ENCODE peak calls at places on chromosome 1, in seven cellular contexts. One of them, this sample, is unnamed.

GRCh38 chr1:78102082-78102481 is 56.3 kb downstream of the GIPC2 start:
- DNase-seq in T-helper 1 cell: no peak
- DNase-seq in body of pancreas: no peak
- DNase-seq in activated T-cell treated with anti-CD3 and anti-CD28 coated beads for 1 hour: no peak
- DNase-seq in astrocyte of the hippocampus: peak
- DNase-seq in HFFc6: peak
- DNase-seq in heart left ventricle: no peak
- DNase-seq in this sample: no peak

GRCh38 chr1:246506440-246506784 is 667 bp downstream of the SMYD3 start:
- DNase-seq in T-helper 1 cell: no peak
- DNase-seq in astrocyte of the hippocampus: no peak
- DNase-seq in heart left ventricle: no peak
- DNase-seq in HFFc6: no peak
- DNase-seq in body of pancreas: no peak
- DNase-seq in activated T-cell treated with anti-CD3 and anti-CD28 coated beads for 1 hour: no peak
- DNase-seq in this sample: no peak

GRCh38 chr1:3545363-3546047 is 65.8 kb downstream of the MEGF6 start:
- DNase-seq in HFFc6: no peak
- DNase-seq in T-helper 1 cell: no peak
- DNase-seq in astrocyte of the hippocampus: no peak
- DNase-seq in activated T-cell treated with anti-CD3 and anti-CD28 coated beads for 1 hour: no peak
- DNase-seq in body of pancreas: no peak
- DNase-seq in heart left ventricle: no peak
- DNase-seq in this sample: no peak

GRCh38 chr1:52792002-52792401 is 50.6 kb upstream of the ZYG11A start:
- DNase-seq in T-helper 1 cell: no peak
- DNase-seq in activated T-cell treated with anti-CD3 and anti-CD28 coated beads for 1 hour: no peak
- DNase-seq in astrocyte of the hippocampus: peak
- DNase-seq in heart left ventricle: no peak
- DNase-seq in body of pancreas: no peak
- DNase-seq in HFFc6: no peak
- DNase-seq in this sample: no peak

GRCh38 chr1:113048064-113048463 is 24.9 kb upstream of the LRIG2 start:
- DNase-seq in heart left ventricle: no peak
- DNase-seq in body of pancreas: no peak
- DNase-seq in activated T-cell treated with anti-CD3 and anti-CD28 coated beads for 1 hour: no peak
- DNase-seq in HFFc6: no peak
- DNase-seq in T-helper 1 cell: no peak
- DNase-seq in astrocyte of the hippocampus: no peak
- DNase-seq in this sample: no peak

GRCh38 chr1:12572506-12572905 is 45.5 kb downstream of the DHRS3 start:
- DNase-seq in astrocyte of the hippocampus: no peak
- DNase-seq in body of pancreas: no peak
- DNase-seq in T-helper 1 cell: no peak
- DNase-seq in HFFc6: no peak
- DNase-seq in heart left ventricle: peak
- DNase-seq in activated T-cell treated with anti-CD3 and anti-CD28 coated beads for 1 hour: no peak
- DNase-seq in this sample: no peak

GRCh38 chr1:242477944-242478343 is 46.6 kb downstream of the PLD5 start:
- DNase-seq in heart left ventricle: no peak
- DNase-seq in T-helper 1 cell: no peak
- DNase-seq in activated T-cell treated with anti-CD3 and anti-CD28 coated beads for 1 hour: no peak
- DNase-seq in astrocyte of the hippocampus: no peak
- DNase-seq in HFFc6: no peak
- DNase-seq in body of pancreas: no peak
- DNase-seq in this sample: no peak

GRCh38 chr1:160795951-160796383 is at the start of gene LY9:
- DNase-seq in astrocyte of the hippocampus: no peak
- DNase-seq in T-helper 1 cell: peak
- DNase-seq in activated T-cell treated with anti-CD3 and anti-CD28 coated beads for 1 hour: peak
- DNase-seq in HFFc6: no peak
- DNase-seq in body of pancreas: no peak
- DNase-seq in heart left ventricle: no peak
- DNase-seq in this sample: peak

GRCh38 chr1:53505401-53505800 is 46.2 kb downstream of the DMRTB1 start:
- DNase-seq in heart left ventricle: peak
- DNase-seq in body of pancreas: no peak
- DNase-seq in astrocyte of the hippocampus: no peak
- DNase-seq in HFFc6: no peak
- DNase-seq in activated T-cell treated with anti-CD3 and anti-CD28 coated beads for 1 hour: no peak
- DNase-seq in T-helper 1 cell: no peak
- DNase-seq in this sample: no peak

GRCh38 chr1:3068400-3069361 is at the start of gene PRDM16:
- DNase-seq in activated T-cell treated with anti-CD3 and anti-CD28 coated beads for 1 hour: no peak
- DNase-seq in astrocyte of the hippocampus: peak
- DNase-seq in body of pancreas: peak
- DNase-seq in T-helper 1 cell: no peak
- DNase-seq in HFFc6: peak
- DNase-seq in heart left ventricle: peak
- DNase-seq in this sample: no peak

GRCh38 chr1:115373305-115373704 is 35.3 kb upstream of the NGF start:
- DNase-seq in astrocyte of the hippocampus: peak
- DNase-seq in heart left ventricle: no peak
- DNase-seq in T-helper 1 cell: no peak
- DNase-seq in activated T-cell treated with anti-CD3 and anti-CD28 coated beads for 1 hour: no peak
- DNase-seq in body of pancreas: no peak
- DNase-seq in HFFc6: peak
- DNase-seq in this sample: no peak

GRCh38 chr1:216183427-216183826 is 239.8 kb downstream of the USH2A start:
- DNase-seq in astrocyte of the hippocampus: peak
- DNase-seq in body of pancreas: no peak
- DNase-seq in T-helper 1 cell: no peak
- DNase-seq in activated T-cell treated with anti-CD3 and anti-CD28 coated beads for 1 hour: no peak
- DNase-seq in HFFc6: peak
- DNase-seq in heart left ventricle: no peak
- DNase-seq in this sample: no peak

GRCh38 chr1:192474080-192474683 is 101.4 kb upstream of the RGS1 start:
- DNase-seq in activated T-cell treated with anti-CD3 and anti-CD28 coated beads for 1 hour: no peak
- DNase-seq in HFFc6: no peak
- DNase-seq in body of pancreas: no peak
- DNase-seq in T-helper 1 cell: no peak
- DNase-seq in heart left ventricle: no peak
- DNase-seq in astrocyte of the hippocampus: peak
- DNase-seq in this sample: peak

GRCh38 chr1:40171036-40171435 is 9.8 kb downstream of the RLF start:
- DNase-seq in T-helper 1 cell: no peak
- DNase-seq in activated T-cell treated with anti-CD3 and anti-CD28 coated beads for 1 hour: no peak
- DNase-seq in HFFc6: no peak
- DNase-seq in astrocyte of the hippocampus: no peak
- DNase-seq in body of pancreas: no peak
- DNase-seq in heart left ventricle: no peak
- DNase-seq in this sample: no peak

GRCh38 chr1:16612332-16613172 is 812 bp downstream of the NBPF1 start:
- DNase-seq in activated T-cell treated with anti-CD3 and anti-CD28 coated beads for 1 hour: no peak
- DNase-seq in body of pancreas: peak
- DNase-seq in HFFc6: peak
- DNase-seq in T-helper 1 cell: no peak
- DNase-seq in astrocyte of the hippocampus: peak
- DNase-seq in heart left ventricle: peak
- DNase-seq in this sample: peak

GRCh38 chr1:33586111-33586510 is 113.7 kb downstream of the ZSCAN20 start:
- DNase-seq in HFFc6: peak
- DNase-seq in T-helper 1 cell: no peak
- DNase-seq in activated T-cell treated with anti-CD3 and anti-CD28 coated beads for 1 hour: no peak
- DNase-seq in heart left ventricle: no peak
- DNase-seq in body of pancreas: no peak
- DNase-seq in astrocyte of the hippocampus: peak
- DNase-seq in this sample: no peak

GRCh38 chr1:147478556-147478955 is 62.7 kb upstream of the BCL9 start:
- DNase-seq in activated T-cell treated with anti-CD3 and anti-CD28 coated beads for 1 hour: no peak
- DNase-seq in HFFc6: peak
- DNase-seq in heart left ventricle: no peak
- DNase-seq in body of pancreas: no peak
- DNase-seq in astrocyte of the hippocampus: no peak
- DNase-seq in T-helper 1 cell: no peak
- DNase-seq in this sample: no peak

GRCh38 chr1:238628130-238628529 is 737.4 kb upstream of the ZP4 start:
- DNase-seq in astrocyte of the hippocampus: no peak
- DNase-seq in body of pancreas: no peak
- DNase-seq in T-helper 1 cell: no peak
- DNase-seq in HFFc6: peak
- DNase-seq in activated T-cell treated with anti-CD3 and anti-CD28 coated beads for 1 hour: no peak
- DNase-seq in heart left ventricle: no peak
- DNase-seq in this sample: no peak